ENCODE peak calls at places on chromosomes 3 and 15, in ten cellular contexts. V, B, U, F, R, E, T, P, S and Y are unnamed samples.

GRCh38 chr3:13497386-13497785 is 17.3 kb downstream of the HDAC11 start:
- DNase-seq in V (no peak), B (no peak), U (no peak), F (peak), R (no peak), E (peak), T (no peak), P (no peak), S (no peak), Y (no peak)

GRCh38 chr3:185215873-185216586 is 37.8 kb downstream of the EHHADH start:
- DNase-seq in V (peak), B (no peak), U (no peak), F (no peak), R (no peak), E (no peak), T (no peak), P (peak), S (peak), Y (peak)

GRCh38 chr3:13544293-13544831 is 4.6 kb upstream of the FBLN2 start:
- DNase-seq in V (peak), B (no peak), U (no peak), F (no peak), R (no peak), E (no peak), T (no peak), P (peak), S (peak), Y (peak)

GRCh38 chr15:63879211-63879610 is 45.5 kb upstream of the HERC1 start:
- DNase-seq in V (peak), B (no peak), U (no peak), F (no peak), R (no peak), E (no peak), T (no peak), P (no peak), S (no peak), Y (no peak)

GRCh38 chr3:30467596-30468238 is 138.7 kb upstream of the TGFBR2 start:
- DNase-seq in V (no peak), B (no peak), U (no peak), F (no peak), R (no peak), E (no peak), T (no peak), P (no peak), S (peak), Y (peak)

GRCh38 chr15:48423342-48423741 is 92.1 kb downstream of the DUT start:
- DNase-seq in V (no peak), B (no peak), U (no peak), F (no peak), R (no peak), E (no peak), T (no peak), P (no peak), S (peak), Y (no peak)

GRCh38 chr3:126342991-126343661 is 14.1 kb downstream of the KLF15 start:
- DNase-seq in V (peak), B (peak), U (no peak), F (no peak), R (peak), E (no peak), T (no peak), P (peak), S (peak), Y (no peak)

GRCh38 chr3:45985532-45986302 is 9.9 kb downstream of the FYCO1 start:
- DNase-seq in V (no peak), B (no peak), U (no peak), F (no peak), R (no peak), E (no peak), T (no peak), P (peak), S (no peak), Y (no peak)

GRCh38 chr15:75224281-75224680 is 22.6 kb downstream of the C15orf39 start:
- DNase-seq in V (peak), B (no peak), U (no peak), F (no peak), R (no peak), E (no peak), T (no peak), P (no peak), S (no peak), Y (no peak)

GRCh38 chr3:81864273-81864672 is 102.8 kb upstream of the GBE1 start:
- DNase-seq in V (peak), B (no peak), U (no peak), F (no peak), R (no peak), E (no peak), T (no peak), P (peak), S (no peak), Y (no peak)

GRCh38 chr15:71627188-71627587 is 183.2 kb upstream of the NR2E3 start:
- DNase-seq in V (no peak), B (no peak), U (no peak), F (no peak), R (no peak), E (no peak), T (no peak), P (no peak), S (no peak), Y (no peak)
- H3K4me3 ChIP-seq in V (no peak), B (no peak), U (no peak), F (no peak), R (no peak), E (no peak), T (no peak), P (no peak), S (no peak), Y (no peak)

GRCh38 chr3:48232734-48233133 is 8.2 kb upstream of the ZNF589 start:
- DNase-seq in V (peak), B (peak), U (peak), F (peak), R (peak), E (peak), T (no peak), P (peak), S (peak), Y (peak)
- H3K4me3 ChIP-seq in V (no peak), B (no peak), U (no peak), F (peak), R (no peak), E (peak), T (no peak), P (no peak), S (no peak), Y (no peak)

DNA sequence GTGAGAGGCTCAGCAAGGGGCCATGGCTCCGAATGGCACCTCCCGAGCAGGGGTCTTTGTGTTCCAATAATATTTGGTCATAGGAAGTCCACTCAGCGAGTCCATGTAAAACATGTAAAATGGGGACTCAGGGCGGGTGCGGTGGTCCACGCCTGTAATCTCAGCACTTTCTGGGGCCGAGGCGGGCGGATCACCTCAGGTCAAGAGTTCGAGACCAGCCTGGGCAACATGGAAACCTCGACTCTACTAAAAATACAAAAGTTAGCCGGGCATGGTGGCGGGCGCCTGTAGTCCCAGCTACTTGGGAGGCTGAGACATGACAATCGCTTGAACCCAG is 26.4 kb downstream of the EFCC1 start:
- DNase-seq in V (no peak), B (no peak), U (no peak), F (no peak), R (no peak), E (no peak), T (no peak), P (no peak), S (no peak), Y (no peak)
- H3K4me3 ChIP-seq in V (peak), B (peak), U (peak), F (peak), R (peak), E (peak), T (peak), P (peak), S (peak), Y (no peak)

DNA sequence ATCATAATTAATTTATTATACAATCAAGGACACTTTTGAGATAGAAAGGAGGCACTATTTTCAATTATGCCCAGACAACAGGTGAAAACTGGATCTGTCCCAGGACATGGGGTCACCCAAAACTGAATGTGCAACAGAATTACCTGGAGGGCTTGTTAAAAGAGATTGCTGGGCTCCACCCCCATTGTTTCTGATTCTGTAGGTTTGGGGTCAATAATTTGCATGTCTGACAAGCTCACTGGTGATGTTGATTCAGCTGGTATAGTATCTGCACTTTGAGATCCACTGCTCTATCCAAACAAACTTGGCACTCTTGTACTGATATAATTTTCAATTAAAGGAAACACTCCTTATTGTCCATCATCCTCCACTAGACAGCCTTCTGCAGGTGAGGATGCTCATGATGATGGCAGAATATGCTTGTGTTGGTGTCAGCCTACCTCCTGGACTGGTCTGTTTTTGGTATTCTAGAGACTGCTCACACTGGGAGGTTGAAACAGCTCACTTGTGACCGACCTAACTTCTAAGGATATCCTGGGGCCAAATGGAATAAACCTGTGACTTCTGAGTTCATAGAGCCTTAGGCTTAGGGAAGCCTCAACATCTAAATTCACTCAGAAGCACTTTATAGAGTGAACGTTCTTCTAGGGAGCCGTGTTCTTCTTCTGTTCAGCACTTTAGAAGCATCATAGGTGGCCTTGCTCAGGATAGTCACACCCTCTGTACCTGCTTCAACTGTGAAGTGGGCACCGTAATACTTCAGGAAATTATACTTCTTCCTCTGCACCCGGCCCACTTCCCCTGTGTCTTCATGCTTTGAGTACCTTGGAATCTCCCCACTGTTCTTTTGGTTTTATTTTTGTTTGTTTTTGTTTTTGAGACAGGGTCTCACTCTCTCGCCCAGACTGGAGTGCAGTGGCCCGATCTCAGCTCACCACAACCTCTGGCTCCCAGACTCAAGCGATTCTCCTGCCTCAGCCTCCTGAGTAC is 2.0 kb downstream of the P2RY14 start:
- DNase-seq in V (no peak), B (no peak), U (no peak), F (no peak), R (no peak), E (no peak), T (no peak), P (no peak), S (no peak), Y (no peak)
- H3K4me3 ChIP-seq in V (no peak), B (no peak), U (no peak), F (no peak), R (no peak), E (peak), T (no peak), P (no peak), S (no peak), Y (no peak)

GRCh38 chr3:112747624-112748023 is 99.0 kb downstream of the CD200R1L start:
- DNase-seq in V (no peak), B (no peak), U (no peak), F (no peak), R (no peak), E (no peak), T (no peak), P (no peak), S (no peak), Y (no peak)
- H3K4me3 ChIP-seq in V (no peak), B (no peak), U (no peak), F (no peak), R (no peak), E (no peak), T (no peak), P (no peak), S (no peak), Y (no peak)

GRCh38 chr3:158313344-158313927 is 203.5 kb downstream of the RSRC1 start:
- DNase-seq in V (no peak), B (no peak), U (no peak), F (no peak), R (peak), E (no peak), T (peak), P (peak), S (peak), Y (peak)

GRCh38 chr3:158312560-158313141 is 202.8 kb downstream of the RSRC1 start:
- DNase-seq in V (no peak), B (no peak), U (no peak), F (no peak), R (no peak), E (no peak), T (no peak), P (peak), S (no peak), Y (no peak)

DNA sequence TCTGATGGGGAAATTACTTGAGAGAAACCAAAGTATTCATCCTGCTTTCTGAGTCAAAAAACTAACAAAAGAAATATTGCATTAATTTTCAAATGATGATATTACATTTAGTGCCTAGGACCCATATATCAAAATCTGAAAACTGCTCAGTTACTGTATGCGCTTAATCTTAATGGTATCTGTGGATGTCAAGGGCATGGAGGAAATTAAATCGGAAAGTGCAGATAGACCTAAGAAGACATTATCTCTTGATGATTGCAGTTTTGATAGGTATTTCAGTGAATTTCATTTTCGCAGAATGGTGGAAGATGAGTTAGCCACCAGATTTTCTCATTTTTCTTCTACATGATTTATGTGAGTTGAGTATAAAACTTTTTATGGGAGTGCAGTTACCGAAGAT is 198.6 kb downstream of the RSRC1 start:
- DNase-seq in V (no peak), B (no peak), U (no peak), F (no peak), R (no peak), E (no peak), T (no peak), P (no peak), S (no peak), Y (no peak)
- H3K4me3 ChIP-seq in V (no peak), B (no peak), U (no peak), F (no peak), R (no peak), E (no peak), T (no peak), P (no peak), S (no peak), Y (no peak)

DNA sequence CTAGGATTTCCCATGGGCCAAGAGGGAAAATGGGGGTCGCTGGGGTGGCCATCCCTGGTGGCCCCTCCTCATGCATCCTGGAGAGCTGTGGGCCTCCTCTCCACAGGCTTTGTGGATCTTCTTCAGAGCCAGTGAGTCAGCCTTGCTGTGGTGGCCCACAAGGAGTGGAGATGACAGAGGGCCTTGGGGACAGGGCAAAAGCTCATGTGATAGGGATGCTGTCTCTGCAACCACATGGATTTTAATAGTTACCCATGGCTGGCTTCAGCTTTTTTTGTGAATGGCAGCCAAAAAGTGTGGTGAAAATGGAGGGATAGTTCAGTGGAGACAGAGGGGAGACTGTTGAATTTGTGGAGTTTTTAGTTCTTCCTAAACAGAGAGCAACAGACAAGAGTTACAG is 1.2 kb downstream of the TF start:
- DNase-seq in V (no peak), B (no peak), U (no peak), F (no peak), R (no peak), E (no peak), T (no peak), P (no peak), S (no peak), Y (no peak)
- H3K4me3 ChIP-seq in V (no peak), B (no peak), U (no peak), F (no peak), R (no peak), E (no peak), T (no peak), P (no peak), S (no peak), Y (no peak)